ENCODE peak calls at places on chromosomes 6 and 20, in four cellular contexts. One of them, this sample, is unnamed.

GRCh38 chr6:6612308-6612707 is 23.8 kb downstream of the LY86 start:
- DNase-seq in A549: no peak
- DNase-seq in adrenal gland: no peak
- DNase-seq in transverse colon: no peak
- DNase-seq in this sample: no peak

GRCh38 chr6:106764353-106764980 is 135.1 kb downstream of the QRSL1 start:
- DNase-seq in transverse colon: no peak
- DNase-seq in A549: no peak
- DNase-seq in adrenal gland: no peak
- DNase-seq in this sample: no peak

GRCh38 chr6:148118303-148118702 is 224.3 kb upstream of the SASH1 start:
- DNase-seq in A549: no peak
- DNase-seq in adrenal gland: no peak
- DNase-seq in transverse colon: no peak
- DNase-seq in this sample: no peak

GRCh38 chr20:7682916-7683315 is 257.3 kb downstream of the HAO1 start:
- DNase-seq in transverse colon: no peak
- DNase-seq in adrenal gland: no peak
- DNase-seq in A549: no peak
- DNase-seq in this sample: no peak

GRCh38 chr6:39430446-39430845 is 107.9 kb upstream of the KCNK16 start:
- DNase-seq in adrenal gland: no peak
- DNase-seq in A549: no peak
- DNase-seq in transverse colon: no peak
- DNase-seq in this sample: no peak

GRCh38 chr6:100915876-100916275 is 34.7 kb upstream of the ASCC3 start:
- DNase-seq in transverse colon: no peak
- DNase-seq in adrenal gland: no peak
- DNase-seq in A549: no peak
- DNase-seq in this sample: no peak

GRCh38 chr20:34872604-34873224 is at the start of gene GGT7:
- DNase-seq in transverse colon: peak; percentile 90
- DNase-seq in adrenal gland: peak; percentile 83
- DNase-seq in A549: peak; percentile 72
- DNase-seq in this sample: no peak

GRCh38 chr6:17928514-17929430 is 58.7 kb downstream of the KIF13A start:
- DNase-seq in adrenal gland: no peak
- DNase-seq in A549: no peak
- DNase-seq in transverse colon: no peak
- DNase-seq in this sample: no peak

GRCh38 chr20:35092524-35093244 is at the start of gene TRPC4AP:
- DNase-seq in transverse colon: peak; percentile 91
- DNase-seq in adrenal gland: peak; percentile 89
- DNase-seq in A549: peak; percentile 91
- DNase-seq in this sample: peak; percentile 73

GRCh38 chr6:90072961-90073464 is 178.7 kb downstream of the GJA10 start:
- DNase-seq in adrenal gland: no peak
- DNase-seq in A549: no peak
- DNase-seq in transverse colon: no peak
- DNase-seq in this sample: no peak

GRCh38 chr6:30900863-30901417 is 7.1 kb upstream of the GTF2H4 start:
- DNase-seq in A549: no peak
- DNase-seq in adrenal gland: no peak
- DNase-seq in transverse colon: no peak
- DNase-seq in this sample: no peak

GRCh38 chr6:125781307-125781868 is 9.4 kb upstream of the NCOA7 start:
- DNase-seq in A549: peak; percentile 34
- DNase-seq in transverse colon: peak; percentile 37
- DNase-seq in adrenal gland: peak; percentile 56
- DNase-seq in this sample: no peak

GRCh38 chr6:31660998-31661866 is 654 bp upstream of the C6orf47 start:
- DNase-seq in adrenal gland: peak; percentile 38
- DNase-seq in A549: no peak
- DNase-seq in transverse colon: no peak
- DNase-seq in this sample: no peak

GRCh38 chr6:41013473-41014153 is 25.4 kb downstream of the UNC5CL start:
- DNase-seq in transverse colon: no peak
- DNase-seq in A549: peak; percentile 80
- DNase-seq in adrenal gland: no peak
- DNase-seq in this sample: no peak

GRCh38 chr6:1077822-1078221 is 234.1 kb upstream of the FOXQ1 start:
- DNase-seq in adrenal gland: no peak
- DNase-seq in A549: no peak
- DNase-seq in transverse colon: no peak
- DNase-seq in this sample: no peak

GRCh38 chr20:37072293-37073196 is 23.3 kb downstream of the RBL1 start:
- DNase-seq in transverse colon: no peak
- DNase-seq in A549: no peak
- DNase-seq in adrenal gland: no peak
- DNase-seq in this sample: no peak

GRCh38 chr20:4135385-4136077 is 120.2 kb upstream of the RNF24 start:
- DNase-seq in transverse colon: peak; percentile 30
- DNase-seq in adrenal gland: peak; percentile 55
- DNase-seq in A549: peak; percentile 100
- DNase-seq in this sample: no peak

GRCh38 chr20:17617868-17618672 is 48.2 kb downstream of the DSTN start:
- DNase-seq in transverse colon: peak; percentile 6
- DNase-seq in adrenal gland: peak; percentile 0
- DNase-seq in A549: no peak
- DNase-seq in this sample: no peak

GRCh38 chr6:158654498-158654897 is 4.6 kb downstream of the SYTL3 start:
- DNase-seq in transverse colon: peak; percentile 67
- DNase-seq in adrenal gland: peak; percentile 89
- DNase-seq in A549: no peak
- DNase-seq in this sample: peak; percentile 14

GRCh38 chr6:155541976-155542375 is 86.3 kb upstream of the NOX3 start:
- DNase-seq in transverse colon: no peak
- DNase-seq in adrenal gland: no peak
- DNase-seq in A549: no peak
- DNase-seq in this sample: no peak

GRCh38 chr6:42047790-42048405 is 2.4 kb upstream of the TAF8 start:
- DNase-seq in transverse colon: no peak
- DNase-seq in adrenal gland: no peak
- DNase-seq in A549: no peak
- DNase-seq in this sample: no peak

GRCh38 chr6:166595061-166595780 is 8.7 kb upstream of the RAMACL start:
- DNase-seq in A549: no peak
- DNase-seq in adrenal gland: no peak
- DNase-seq in transverse colon: no peak
- DNase-seq in this sample: no peak

GRCh38 chr20:1375515-1375914 is 17.3 kb downstream of the FKBP1A start:
- DNase-seq in adrenal gland: peak; percentile 49
- DNase-seq in transverse colon: no peak
- DNase-seq in A549: no peak
- DNase-seq in this sample: no peak

GRCh38 chr6:1578293-1578745 is 31.4 kb upstream of the FOXC1 start:
- DNase-seq in A549: no peak
- DNase-seq in transverse colon: no peak
- DNase-seq in adrenal gland: no peak
- DNase-seq in this sample: no peak

GRCh38 chr6:32622545-32623401 is 14.4 kb upstream of the HLA-DQA1 start:
- DNase-seq in A549: no peak
- DNase-seq in transverse colon: no peak
- DNase-seq in adrenal gland: peak; percentile 45
- DNase-seq in this sample: no peak

GRCh38 chr6:163841733-163842132 is 427.2 kb downstream of the QKI start:
- DNase-seq in A549: no peak
- DNase-seq in adrenal gland: no peak
- DNase-seq in transverse colon: no peak
- DNase-seq in this sample: no peak

DNA sequence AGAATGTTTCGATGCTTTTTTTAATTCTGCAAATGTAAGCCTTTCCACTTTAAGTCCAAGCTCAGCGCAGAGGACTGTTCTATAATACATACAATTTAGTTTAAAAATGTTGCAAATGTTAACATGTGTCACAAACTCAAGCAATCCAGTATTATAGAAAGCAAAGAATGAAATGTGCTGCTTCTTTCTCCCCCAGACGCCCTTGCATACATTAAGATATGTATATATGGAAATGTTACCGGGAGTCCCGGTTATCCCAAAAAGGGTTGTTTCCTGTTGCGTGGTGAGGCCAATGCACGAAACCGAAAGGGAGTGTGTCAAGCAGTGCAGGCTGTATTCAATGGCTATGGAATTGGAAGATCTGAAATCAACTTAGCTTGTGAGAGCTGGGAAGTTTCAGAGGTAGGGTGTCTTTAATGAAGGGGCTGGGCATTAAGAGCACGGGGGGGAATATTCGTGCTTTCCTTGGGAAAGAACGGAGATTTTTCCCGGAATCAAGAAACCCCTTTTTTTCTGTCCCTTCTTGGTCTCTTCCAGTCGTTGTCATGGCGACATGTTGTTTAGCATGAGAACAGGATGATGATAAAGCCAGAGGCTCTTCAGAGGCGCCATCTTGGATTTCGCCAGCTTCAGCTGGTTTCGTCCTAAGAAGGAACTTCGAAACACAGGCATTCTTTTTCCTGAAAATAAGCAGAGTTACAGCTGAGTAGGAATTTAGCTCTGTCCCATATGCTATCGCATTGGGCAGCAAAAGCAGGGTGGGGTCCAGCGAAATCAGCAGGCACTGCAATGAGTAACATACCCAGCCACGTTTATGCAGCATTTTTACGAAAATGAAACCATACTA is 10.1 kb upstream of the NQO2 start:
- DNase-seq in A549: peak; percentile 95
- DNase-seq in adrenal gland: peak; percentile 85
- DNase-seq in transverse colon: peak; percentile 89
- DNase-seq in this sample: peak; percentile 83
- TF ChIP-seq POLR2A in A549: no peak
- TF ChIP-seq POLR2A in adrenal gland: peak; percentile 54
- TF ChIP-seq POLR2A in transverse colon: peak; percentile 42
- TF ChIP-seq POLR2A in this sample: no peak

GRCh38 chr6:27678449-27678848 is 205.5 kb upstream of the ZNF184 start:
- DNase-seq in transverse colon: no peak
- DNase-seq in A549: no peak
- DNase-seq in adrenal gland: no peak
- DNase-seq in this sample: no peak

GRCh38 chr6:27684264-27685211 is 211.6 kb upstream of the ZNF184 start:
- DNase-seq in adrenal gland: no peak
- DNase-seq in transverse colon: peak; percentile 36
- DNase-seq in A549: peak; percentile 93
- DNase-seq in this sample: no peak

GRCh38 chr6:27674882-27675281 is 202.0 kb upstream of the ZNF184 start:
- DNase-seq in A549: no peak
- DNase-seq in adrenal gland: no peak
- DNase-seq in transverse colon: no peak
- DNase-seq in this sample: no peak

GRCh38 chr6:27679968-27680694 is 207.2 kb upstream of the ZNF184 start:
- DNase-seq in A549: no peak
- DNase-seq in adrenal gland: no peak
- DNase-seq in transverse colon: no peak
- DNase-seq in this sample: no peak

DNA sequence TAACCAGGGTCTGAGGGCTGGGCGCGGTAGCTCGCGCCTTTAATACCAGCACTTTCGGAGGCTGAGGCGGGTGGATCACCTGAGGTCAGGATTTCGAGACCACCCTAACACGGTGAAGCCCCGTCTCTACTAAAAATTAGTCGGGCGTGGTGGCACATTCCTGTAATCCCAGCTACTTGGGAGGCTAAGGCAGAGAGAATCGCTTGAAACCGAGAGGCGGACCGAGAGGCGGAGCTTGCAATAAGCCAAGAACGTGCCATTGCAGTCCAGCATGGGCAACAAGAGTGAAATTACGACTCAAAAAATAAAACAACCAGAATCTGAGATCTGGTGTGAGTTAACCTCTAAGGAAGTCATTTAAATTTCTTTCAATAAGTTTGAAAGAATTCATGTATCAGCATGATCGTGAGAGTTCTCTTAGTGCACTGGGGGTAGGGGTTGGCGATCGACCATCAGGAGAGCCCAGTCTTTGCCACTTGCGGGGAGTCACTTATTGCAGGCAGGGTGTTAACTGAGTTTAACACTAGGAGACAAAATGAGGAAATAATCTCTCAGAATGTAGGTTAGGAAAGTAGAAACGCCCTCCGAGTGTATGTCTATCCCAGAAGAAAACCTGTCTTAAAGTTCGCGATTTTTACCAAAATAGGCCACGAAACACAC is 206.5 kb upstream of the ZNF184 start:
- DNase-seq in A549: no peak
- DNase-seq in adrenal gland: no peak
- DNase-seq in transverse colon: no peak
- DNase-seq in this sample: no peak
- H3K4me3 ChIP-seq in A549: no peak overlapping the region
- H3K4me3 ChIP-seq in adrenal gland: no peak overlapping the region
- H3K4me3 ChIP-seq in transverse colon: no peak overlapping the region
- H3K4me3 ChIP-seq in this sample: no peak overlapping the region

GRCh38 chr20:57627972-57628650 is 7.9 kb upstream of the ZBP1 start:
- DNase-seq in A549: no peak
- DNase-seq in transverse colon: peak; percentile 44
- DNase-seq in adrenal gland: peak; percentile 57
- DNase-seq in this sample: peak; percentile 29
- H3K27ac ChIP-seq in A549: no peak overlapping the region
- H3K27ac ChIP-seq in transverse colon: peak overlapping the region; percentile 76
- H3K27ac ChIP-seq in adrenal gland: peak overlapping the region; percentile 19
- H3K27ac ChIP-seq in this sample: peak overlapping the region; percentile 79

DNA sequence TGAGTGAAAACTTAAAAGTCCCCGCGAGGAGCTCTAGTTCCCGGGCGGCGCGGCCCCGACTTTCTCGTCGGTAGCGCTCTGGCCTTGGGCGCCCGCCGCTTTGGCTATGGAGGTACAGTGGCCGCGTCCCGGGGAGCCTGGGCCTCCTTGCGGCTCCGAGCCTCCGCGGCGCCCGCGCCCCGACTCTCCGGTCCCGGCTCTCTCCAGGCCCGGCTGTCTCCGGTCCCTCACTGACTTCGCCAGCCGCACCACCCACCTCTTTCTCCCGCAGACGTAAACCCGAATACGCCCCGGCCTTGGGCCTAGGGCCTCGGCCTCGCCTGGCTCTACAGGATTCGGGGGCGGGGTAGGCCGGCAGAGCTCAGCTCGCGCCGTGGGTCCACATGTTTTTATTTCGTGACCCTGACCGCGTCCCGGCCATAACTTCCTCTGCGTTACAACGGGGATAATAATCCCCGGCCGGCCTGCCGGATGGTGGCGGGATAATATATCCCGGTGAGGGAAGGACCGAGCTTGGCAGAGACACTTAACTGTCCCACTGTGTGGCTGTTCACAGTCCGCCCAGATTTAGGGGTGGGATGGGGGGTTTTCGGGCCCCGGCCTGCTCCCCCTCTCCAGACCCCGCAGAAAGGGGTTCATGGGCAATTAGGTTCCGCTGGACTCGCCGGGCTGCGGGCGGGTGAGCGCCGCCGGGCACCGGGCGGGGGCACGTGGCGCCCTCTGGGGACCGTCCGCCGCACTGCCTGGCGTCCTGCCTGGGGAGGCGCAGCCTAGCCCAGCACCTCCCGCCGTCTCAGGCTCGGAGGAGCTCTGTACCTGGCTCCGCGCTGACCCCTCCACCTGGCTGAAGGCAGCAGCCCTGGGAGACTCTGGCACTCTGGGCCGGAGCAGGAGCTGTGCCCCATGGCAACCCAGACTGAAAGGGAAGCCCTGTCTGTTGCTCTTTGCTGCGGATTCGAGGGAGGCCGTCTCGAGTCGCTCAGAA is 10.1 kb upstream of the TBX18 start:
- DNase-seq in adrenal gland: no peak
- DNase-seq in A549: peak; percentile 80
- DNase-seq in transverse colon: no peak
- DNase-seq in this sample: no peak
- TF ChIP-seq POLR2A in adrenal gland: no peak
- TF ChIP-seq POLR2A in A549: no peak
- TF ChIP-seq POLR2A in transverse colon: no peak
- TF ChIP-seq POLR2A in this sample: no peak

This sample was measured in esophagus squamous epithelium.